ENCODE peak calls at places on chromosome 6, in nine cellular contexts. R is breast epithelium, I is B cell, D is HL-60, P is MCF 10A, T is nephron progenitor cell, N is stomach, G is psoas muscle, S is mucosa of descending colon. H is an unnamed sample.

GRCh38 chr6:143449731-143450452 is 603 bp downstream of the ADAT2 start:
- DNase-seq in T (peak), G (peak), S (peak), I (peak), R (no peak), N (no peak), D (no peak), P (peak), H (peak)

GRCh38 chr6:39980839-39981580 is 46.7 kb upstream of the MOCS1 start:
- DNase-seq in I (peak), N (no peak), S (no peak), D (peak), G (no peak), P (peak), T (peak), R (peak), H (peak)

GRCh38 chr6:10655508-10656055 is 38.8 kb downstream of the C6orf52 start:
- DNase-seq in T (no peak), I (peak), R (no peak), S (no peak), D (no peak), P (no peak), N (no peak), G (no peak), H (no peak)

GRCh38 chr6:167667204-167668018 is 159.3 kb upstream of the AFDN start:
- DNase-seq in S (no peak), R (no peak), T (no peak), D (no peak), I (no peak), G (no peak), P (no peak), N (no peak), H (no peak)

GRCh38 chr6:141033101-141033500 is 1099.6 kb upstream of the GJE1 start:
- DNase-seq in P (peak), S (no peak), R (no peak), N (no peak), G (no peak), T (no peak), D (no peak), I (no peak), H (no peak)

GRCh38 chr6:155201461-155202226 is 62.2 kb upstream of the CLDN20 start:
- DNase-seq in D (no peak), N (no peak), I (no peak), T (no peak), G (no peak), P (peak), R (no peak), S (no peak), H (no peak)

GRCh38 chr6:81515562-81516453 is 236.7 kb downstream of the TENT5A start:
- DNase-seq in D (no peak), T (no peak), I (no peak), R (no peak), G (no peak), P (no peak), S (no peak), N (no peak), H (no peak)

GRCh38 chr6:21898107-21898796 is 304.7 kb downstream of the SOX4 start:
- DNase-seq in P (peak), T (no peak), S (no peak), I (no peak), R (no peak), N (no peak), G (no peak), D (no peak), H (no peak)

GRCh38 chr6:160972111-160972510 is 19.5 kb upstream of the MAP3K4 start:
- DNase-seq in P (peak), G (no peak), D (no peak), T (no peak), R (no peak), S (no peak), N (no peak), I (no peak), H (no peak)

GRCh38 chr6:157760589-157761330 is 62.3 kb upstream of the SNX9 start:
- DNase-seq in R (no peak), T (no peak), P (peak), D (no peak), I (no peak), G (no peak), S (no peak), N (no peak), H (no peak)

GRCh38 chr6:25601797-25602679 is 50.0 kb upstream of the SCGN start:
- DNase-seq in D (no peak), N (no peak), R (no peak), S (no peak), T (no peak), P (peak), G (no peak), I (peak), H (no peak)

GRCh38 chr6:149482542-149483261 is 2.1 kb downstream of the ZC3H12D start:
- DNase-seq in T (no peak), D (peak), N (no peak), S (no peak), R (no peak), P (no peak), G (no peak), I (no peak), H (no peak)

GRCh38 chr6:17687136-17687535 is 19.6 kb downstream of the NUP153 start:
- DNase-seq in T (no peak), D (no peak), R (no peak), S (no peak), P (no peak), N (no peak), G (no peak), I (no peak), H (no peak)

GRCh38 chr6:139323511-139324445 is 32.0 kb upstream of the TXLNB start:
- DNase-seq in N (peak), I (peak), G (peak), P (peak), R (peak), S (peak), T (peak), D (peak), H (peak)

GRCh38 chr6:160832422-160832821 is 130.4 kb downstream of the PLG start:
- DNase-seq in R (no peak), N (no peak), G (no peak), I (no peak), T (no peak), D (no peak), P (peak), S (no peak), H (no peak)

GRCh38 chr6:100216760-100217159 is 222.7 kb upstream of the MCHR2 start:
- DNase-seq in G (no peak), D (no peak), P (no peak), N (no peak), S (no peak), T (no peak), I (no peak), R (no peak), H (no peak)

GRCh38 chr6:97189767-97190166 is 93.2 kb downstream of the MMS22L start:
- DNase-seq in G (no peak), P (no peak), S (no peak), D (no peak), R (no peak), N (no peak), I (no peak), T (no peak), H (no peak)

GRCh38 chr6:127458190-127458589 is 999 bp downstream of the KIAA0408 start:
- DNase-seq in G (no peak), T (no peak), I (no peak), N (no peak), R (no peak), D (no peak), S (no peak), P (no peak), H (no peak)

GRCh38 chr6:150273457-150274309 is 95.1 kb upstream of the IYD start:
- DNase-seq in I (no peak), D (no peak), N (no peak), P (no peak), T (peak), R (no peak), G (peak), S (no peak), H (no peak)

GRCh38 chr6:84788689-84789088 is 24.3 kb upstream of the TBX18 start:
- DNase-seq in N (no peak), S (no peak), I (no peak), P (no peak), G (no peak), T (no peak), D (no peak), R (no peak), H (no peak)

GRCh38 chr6:125022391-125022989 is 60.3 kb downstream of the RNF217 start:
- DNase-seq in P (no peak), S (no peak), I (no peak), N (no peak), D (no peak), T (no peak), G (no peak), R (no peak), H (no peak)

GRCh38 chr6:20401403-20402180 is at the start of gene E2F3:
- DNase-seq in D (peak), P (peak), I (peak), T (peak), N (peak), G (peak), S (peak), R (peak), H (peak)

GRCh38 chr6:37696220-37696840 is 1.4 kb downstream of the MDGA1 start:
- DNase-seq in G (no peak), D (no peak), I (peak), P (no peak), N (peak), S (no peak), R (no peak), T (peak), H (peak)

GRCh38 chr6:112269979-112270378 is 15.6 kb upstream of the LAMA4 start:
- DNase-seq in G (no peak), R (no peak), P (no peak), D (no peak), S (no peak), T (no peak), I (no peak), N (no peak), H (no peak)

GRCh38 chr6:42502127-42502526 is 50.4 kb upstream of the TRERF1 start:
- DNase-seq in N (no peak), T (no peak), I (no peak), R (no peak), D (no peak), G (no peak), S (no peak), P (no peak), H (no peak)

GRCh38 chr6:71510057-71510713 is 221.6 kb downstream of the OGFRL1 start:
- DNase-seq in T (peak), R (peak), P (peak), I (peak), S (peak), D (no peak), N (peak), G (peak), H (peak)

GRCh38 chr6:137496392-137496767 is 2.2 kb upstream of the OLIG3 start:
- DNase-seq in N (no peak), P (no peak), D (no peak), R (no peak), S (no peak), I (peak), T (no peak), G (no peak), H (no peak)

GRCh38 chr6:29516108-29516507 is 28.4 kb upstream of the MAS1L start:
- DNase-seq in I (no peak), S (no peak), N (no peak), D (no peak), R (no peak), P (peak), G (no peak), T (no peak), H (no peak)

GRCh38 chr6:42131531-42131930 is 10.9 kb downstream of the C6orf132 start:
- DNase-seq in R (no peak), G (no peak), D (no peak), I (no peak), S (no peak), P (no peak), N (no peak), T (no peak), H (no peak)

GRCh38 chr6:665403-666267 is 8.7 kb upstream of the HUS1B start:
- DNase-seq in T (no peak), S (no peak), P (no peak), G (no peak), R (no peak), N (no peak), I (no peak), D (no peak), H (no peak)
- TF ChIP-seq CTCF in T (no peak), S (no peak), P (no peak), G (no peak), R (no peak), N (no peak), I (no peak), D (no peak), H (no peak)

GRCh38 chr6:68443704-68444103 is 191.4 kb upstream of the ADGRB3 start:
- DNase-seq in I (no peak), R (no peak), P (no peak), T (no peak), N (no peak), G (no peak), D (no peak), S (no peak), H (no peak)
- TF ChIP-seq CTCF in I (no peak), R (no peak), P (peak), T (peak), N (no peak), G (no peak), D (no peak), S (no peak), H (no peak)

GRCh38 chr6:130050230-130050629 is 31.8 kb downstream of the L3MBTL3 start:
- DNase-seq in D (no peak), G (no peak), T (no peak), S (no peak), P (no peak), R (no peak), I (no peak), N (no peak), H (no peak)

GRCh38 chr6:130043344-130043743 is 25.0 kb downstream of the L3MBTL3 start:
- DNase-seq in D (no peak), G (no peak), P (no peak), N (no peak), R (no peak), T (no peak), I (no peak), S (no peak), H (no peak)

GRCh38 chr6:130046711-130047439 is 28.5 kb downstream of the L3MBTL3 start:
- DNase-seq in R (no peak), S (no peak), N (no peak), G (no peak), T (no peak), P (no peak), D (no peak), I (no peak), H (no peak)

GRCh38 chr6:130041594-130041993 is 23.2 kb downstream of the L3MBTL3 start:
- DNase-seq in S (no peak), T (no peak), G (no peak), N (no peak), R (no peak), I (no peak), D (no peak), P (no peak), H (no peak)

GRCh38 chr6:130047440-130047995 is 29.1 kb downstream of the L3MBTL3 start:
- DNase-seq in G (no peak), I (no peak), D (no peak), R (no peak), S (no peak), P (no peak), N (no peak), T (no peak), H (no peak)
- TF ChIP-seq CTCF in G (no peak), I (peak), D (no peak), R (no peak), S (no peak), P (no peak), N (no peak), T (no peak), H (peak)

DNA sequence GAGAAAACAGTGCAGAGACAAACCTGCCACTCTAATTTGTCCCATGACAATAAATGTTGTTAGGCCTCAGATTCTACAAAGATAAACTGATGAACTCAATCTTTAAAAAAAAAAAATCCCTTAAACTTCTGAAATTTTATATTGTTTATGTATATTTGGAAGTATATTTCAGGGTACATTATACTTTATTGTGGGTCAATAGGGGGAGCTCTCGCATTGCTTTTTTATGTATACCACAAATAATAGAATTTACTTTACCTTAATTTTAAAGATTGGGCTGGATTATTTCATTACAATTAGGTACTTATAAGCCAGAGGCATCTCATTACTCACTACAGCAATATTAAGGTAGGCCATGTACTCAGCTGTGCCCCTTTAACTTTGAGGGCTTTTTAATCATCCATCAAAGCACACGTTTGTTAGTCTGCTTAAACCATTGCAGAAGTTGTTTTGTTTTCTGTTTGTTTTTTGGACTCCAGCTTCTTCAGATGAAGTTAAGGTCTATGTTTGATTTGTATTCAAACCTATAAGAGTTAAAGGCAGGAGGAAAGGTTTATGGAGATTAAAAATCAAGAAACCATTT is 56.3 kb upstream of the EYA4 start:
- DNase-seq in D (no peak), G (no peak), N (no peak), R (no peak), S (no peak), I (no peak), P (peak), T (no peak), H (no peak)
- TF ChIP-seq CTCF in D (peak), G (peak), N (no peak), R (peak), S (no peak), I (peak), P (peak), T (peak), H (peak)

GRCh38 chr6:23659125-23659524 is 466.9 kb upstream of the NRSN1 start:
- DNase-seq in R (no peak), N (no peak), P (peak), D (no peak), T (peak), G (no peak), I (no peak), S (no peak), H (no peak)
- TF ChIP-seq CTCF in R (no peak), N (no peak), P (peak), D (no peak), T (peak), G (peak), I (no peak), S (peak), H (no peak)

GRCh38 chr6:145895802-145896201 is 68.4 kb downstream of the SHPRH start:
- DNase-seq in I (no peak), N (no peak), G (no peak), P (peak), D (no peak), T (no peak), R (no peak), S (no peak), H (no peak)
- TF ChIP-seq CTCF in I (peak), N (no peak), G (no peak), P (peak), D (no peak), T (no peak), R (no peak), S (no peak), H (no peak)

H was measured in heart right ventricle.